ENCODE peak calls at places on chromosomes 3 and 15, in ten cellular contexts. Q is cardiac fibroblast, M is fibroblast of the conjunctiva, P is activated B cell treated with CpG ODN at 0.5 μM for 24 hours, V is islet precursor cell, O is Ammon's horn, A is activated T-helper 1 cell treated with Interleukin-2 at 50 U/mL for 16 hours, I is astrocyte of the hippocampus, D is activated T-cell treated with anti-CD3 and anti-CD28 coated beads for 1 hour, G is Caki2. L is an unnamed sample.

GRCh38 chr15:90300988-90301715 is 35.7 kb downstream of the NGRN start:
- DNase-seq in Q (peak), M (no peak), P (peak), V (peak), O (no peak), A (peak), I (peak), D (peak), G (peak), L (peak)

GRCh38 chr3:39064646-39065045 is 12.8 kb downstream of the WDR48 start:
- DNase-seq in Q (no peak), M (no peak), P (no peak), V (no peak), O (no peak), A (no peak), I (peak), D (no peak), G (peak), L (no peak)

GRCh38 chr3:94413721-94414106 is 350.9 kb downstream of the NSUN3 start:
- DNase-seq in Q (peak), M (peak), P (no peak), V (no peak), O (no peak), A (no peak), I (peak), D (no peak), G (no peak), L (peak)

GRCh38 chr15:39140060-39140604 is 440.7 kb upstream of the THBS1 start:
- DNase-seq in Q (peak), M (peak), P (no peak), V (peak), O (no peak), A (no peak), I (peak), D (no peak), G (peak), L (peak)

GRCh38 chr15:78422571-78423340 is 15.3 kb upstream of the IREB2 start:
- DNase-seq in Q (peak), M (peak), P (peak), V (peak), O (peak), A (peak), I (peak), D (peak), G (peak), L (peak)

GRCh38 chr3:50327943-50328691 is at the start of gene TUSC2:
- DNase-seq in Q (peak), M (peak), P (peak), V (peak), O (peak), A (peak), I (peak), D (peak), G (peak), L (peak)

GRCh38 chr3:50205719-50206276 is 727 bp downstream of the SLC38A3 start:
- DNase-seq in Q (no peak), M (no peak), P (peak), V (peak), O (no peak), A (no peak), I (peak), D (no peak), G (no peak), L (no peak)

GRCh38 chr3:193157051-193157450 is 84.0 kb upstream of the PLAAT1 start:
- DNase-seq in Q (no peak), M (no peak), P (no peak), V (no peak), O (no peak), A (no peak), I (no peak), D (no peak), G (no peak), L (no peak)

GRCh38 chr15:87212041-87212440 is 1044.5 kb downstream of the NTRK3 start:
- DNase-seq in Q (no peak), M (no peak), P (no peak), V (no peak), O (no peak), A (no peak), I (peak), D (no peak), G (no peak), L (no peak)

GRCh38 chr15:32790352-32790999 is 72.7 kb downstream of the GREM1 start:
- DNase-seq in Q (no peak), M (no peak), P (no peak), V (no peak), O (no peak), A (no peak), I (peak), D (no peak), G (no peak), L (peak)

GRCh38 chr3:183664913-183665381 is 29.5 kb downstream of the KLHL24 start:
- DNase-seq in Q (peak), M (peak), P (no peak), V (no peak), O (no peak), A (no peak), I (peak), D (no peak), G (peak), L (peak)